ENCODE peak calls at places on chromosomes 5 and 9, in five cellular contexts. One of them, this sample, is unnamed.

GRCh38 chr9:136045595-136046554 is 49.2 kb downstream of the NACC2 start:
- DNase-seq in activated naive CD4-positive, alpha-beta T cell treated with anti-CD3 and anti-CD28 coated beads for 36 hours: no peak
- DNase-seq in epithelial cell of esophagus: no peak
- DNase-seq in GM03348: peak; percentile 18
- DNase-seq in activated T-cell treated with anti-CD3 and anti-CD28 coated beads, Interleukin-2, amount 50 U/mL, for 72 hours: no peak
- DNase-seq in this sample: no peak

GRCh38 chr9:81653240-81653639 is 36.1 kb downstream of the TLE1 start:
- DNase-seq in epithelial cell of esophagus: peak; percentile 51
- DNase-seq in GM03348: no peak
- DNase-seq in activated T-cell treated with anti-CD3 and anti-CD28 coated beads, Interleukin-2, amount 50 U/mL, for 72 hours: no peak
- DNase-seq in activated naive CD4-positive, alpha-beta T cell treated with anti-CD3 and anti-CD28 coated beads for 36 hours: no peak
- DNase-seq in this sample: peak; percentile 39

GRCh38 chr9:36903541-36904435 is 130.3 kb downstream of the PAX5 start:
- DNase-seq in epithelial cell of esophagus: peak; percentile 45
- DNase-seq in activated T-cell treated with anti-CD3 and anti-CD28 coated beads, Interleukin-2, amount 50 U/mL, for 72 hours: peak; percentile 85
- DNase-seq in activated naive CD4-positive, alpha-beta T cell treated with anti-CD3 and anti-CD28 coated beads for 36 hours: peak; percentile 61
- DNase-seq in GM03348: no peak
- DNase-seq in this sample: peak; percentile 70

GRCh38 chr5:43049216-43049615 is 9.1 kb upstream of the ANXA2R start:
- DNase-seq in activated naive CD4-positive, alpha-beta T cell treated with anti-CD3 and anti-CD28 coated beads for 36 hours: no peak
- DNase-seq in activated T-cell treated with anti-CD3 and anti-CD28 coated beads, Interleukin-2, amount 50 U/mL, for 72 hours: no peak
- DNase-seq in epithelial cell of esophagus: no peak
- DNase-seq in GM03348: no peak
- DNase-seq in this sample: no peak

GRCh38 chr5:34790087-34790486 is 48.9 kb upstream of the TTC23L start:
- DNase-seq in epithelial cell of esophagus: peak; percentile 10
- DNase-seq in GM03348: no peak
- DNase-seq in activated T-cell treated with anti-CD3 and anti-CD28 coated beads, Interleukin-2, amount 50 U/mL, for 72 hours: no peak
- DNase-seq in activated naive CD4-positive, alpha-beta T cell treated with anti-CD3 and anti-CD28 coated beads for 36 hours: no peak
- DNase-seq in this sample: no peak

GRCh38 chr5:82156876-82157275 is 121.3 kb downstream of the RPS23 start:
- DNase-seq in activated naive CD4-positive, alpha-beta T cell treated with anti-CD3 and anti-CD28 coated beads for 36 hours: no peak
- DNase-seq in GM03348: no peak
- DNase-seq in epithelial cell of esophagus: no peak
- DNase-seq in activated T-cell treated with anti-CD3 and anti-CD28 coated beads, Interleukin-2, amount 50 U/mL, for 72 hours: no peak
- DNase-seq in this sample: no peak

GRCh38 chr5:128227984-128228383 is 144.4 kb downstream of the SLC12A2 start:
- DNase-seq in epithelial cell of esophagus: peak; percentile 81
- DNase-seq in activated naive CD4-positive, alpha-beta T cell treated with anti-CD3 and anti-CD28 coated beads for 36 hours: no peak
- DNase-seq in activated T-cell treated with anti-CD3 and anti-CD28 coated beads, Interleukin-2, amount 50 U/mL, for 72 hours: peak; percentile 11
- DNase-seq in GM03348: peak; percentile 69
- DNase-seq in this sample: peak; percentile 69

GRCh38 chr9:84697494-84698114 is 28.1 kb downstream of the NTRK2 start:
- DNase-seq in epithelial cell of esophagus: peak; percentile 72
- DNase-seq in activated T-cell treated with anti-CD3 and anti-CD28 coated beads, Interleukin-2, amount 50 U/mL, for 72 hours: peak; percentile 51
- DNase-seq in GM03348: peak; percentile 65
- DNase-seq in activated naive CD4-positive, alpha-beta T cell treated with anti-CD3 and anti-CD28 coated beads for 36 hours: peak; percentile 61
- DNase-seq in this sample: peak; percentile 42

GRCh38 chr5:490116-491094 is 33.8 kb downstream of the SLC9A3 start:
- DNase-seq in GM03348: no peak
- DNase-seq in activated naive CD4-positive, alpha-beta T cell treated with anti-CD3 and anti-CD28 coated beads for 36 hours: no peak
- DNase-seq in epithelial cell of esophagus: no peak
- DNase-seq in activated T-cell treated with anti-CD3 and anti-CD28 coated beads, Interleukin-2, amount 50 U/mL, for 72 hours: no peak
- DNase-seq in this sample: no peak

GRCh38 chr5:36177715-36178556 is 26.0 kb downstream of the SKP2 start:
- DNase-seq in epithelial cell of esophagus: peak; percentile 54
- DNase-seq in activated T-cell treated with anti-CD3 and anti-CD28 coated beads, Interleukin-2, amount 50 U/mL, for 72 hours: no peak
- DNase-seq in activated naive CD4-positive, alpha-beta T cell treated with anti-CD3 and anti-CD28 coated beads for 36 hours: no peak
- DNase-seq in GM03348: peak; percentile 44
- DNase-seq in this sample: peak; percentile 37

GRCh38 chr9:101387871-101388506 is 3.2 kb upstream of the BAAT start:
- DNase-seq in epithelial cell of esophagus: peak; percentile 66
- DNase-seq in activated naive CD4-positive, alpha-beta T cell treated with anti-CD3 and anti-CD28 coated beads for 36 hours: no peak
- DNase-seq in GM03348: peak; percentile 31
- DNase-seq in activated T-cell treated with anti-CD3 and anti-CD28 coated beads, Interleukin-2, amount 50 U/mL, for 72 hours: peak; percentile 5
- DNase-seq in this sample: peak; percentile 41

GRCh38 chr9:127854169-127854833 is at the start of gene ENG:
- DNase-seq in activated T-cell treated with anti-CD3 and anti-CD28 coated beads, Interleukin-2, amount 50 U/mL, for 72 hours: peak; percentile 41
- DNase-seq in activated naive CD4-positive, alpha-beta T cell treated with anti-CD3 and anti-CD28 coated beads for 36 hours: peak; percentile 49
- DNase-seq in GM03348: peak; percentile 87
- DNase-seq in epithelial cell of esophagus: peak; percentile 53
- DNase-seq in this sample: peak; percentile 63

GRCh38 chr9:32899181-32899580 is 102.2 kb downstream of the APTX start:
- DNase-seq in activated T-cell treated with anti-CD3 and anti-CD28 coated beads, Interleukin-2, amount 50 U/mL, for 72 hours: no peak
- DNase-seq in GM03348: no peak
- DNase-seq in activated naive CD4-positive, alpha-beta T cell treated with anti-CD3 and anti-CD28 coated beads for 36 hours: no peak
- DNase-seq in epithelial cell of esophagus: peak; percentile 59
- DNase-seq in this sample: peak; percentile 4

GRCh38 chr9:68844623-68845612 is 139.9 kb downstream of the PIP5K1B start:
- DNase-seq in activated naive CD4-positive, alpha-beta T cell treated with anti-CD3 and anti-CD28 coated beads for 36 hours: peak; percentile 35
- DNase-seq in GM03348: peak; percentile 37
- DNase-seq in activated T-cell treated with anti-CD3 and anti-CD28 coated beads, Interleukin-2, amount 50 U/mL, for 72 hours: peak; percentile 23
- DNase-seq in epithelial cell of esophagus: peak; percentile 10
- DNase-seq in this sample: no peak

GRCh38 chr5:25458628-25459027 is 813.9 kb upstream of the CDH10 start:
- DNase-seq in epithelial cell of esophagus: peak; percentile 8
- DNase-seq in activated T-cell treated with anti-CD3 and anti-CD28 coated beads, Interleukin-2, amount 50 U/mL, for 72 hours: no peak
- DNase-seq in activated naive CD4-positive, alpha-beta T cell treated with anti-CD3 and anti-CD28 coated beads for 36 hours: no peak
- DNase-seq in GM03348: no peak
- DNase-seq in this sample: no peak

GRCh38 chr9:122128432-122129343 is 30.9 kb downstream of the NDUFA8 start:
- DNase-seq in activated T-cell treated with anti-CD3 and anti-CD28 coated beads, Interleukin-2, amount 50 U/mL, for 72 hours: no peak
- DNase-seq in GM03348: no peak
- DNase-seq in epithelial cell of esophagus: no peak
- DNase-seq in activated naive CD4-positive, alpha-beta T cell treated with anti-CD3 and anti-CD28 coated beads for 36 hours: no peak
- DNase-seq in this sample: no peak

GRCh38 chr5:17895296-17896058 is 261.2 kb downstream of the TAF11L14 start:
- DNase-seq in activated naive CD4-positive, alpha-beta T cell treated with anti-CD3 and anti-CD28 coated beads for 36 hours: no peak
- DNase-seq in GM03348: no peak
- DNase-seq in activated T-cell treated with anti-CD3 and anti-CD28 coated beads, Interleukin-2, amount 50 U/mL, for 72 hours: no peak
- DNase-seq in epithelial cell of esophagus: peak; percentile 87
- DNase-seq in this sample: no peak

GRCh38 chr9:135032041-135032835 is 55.2 kb upstream of the OLFM1 start:
- DNase-seq in epithelial cell of esophagus: no peak
- DNase-seq in GM03348: no peak
- DNase-seq in activated naive CD4-positive, alpha-beta T cell treated with anti-CD3 and anti-CD28 coated beads for 36 hours: no peak
- DNase-seq in activated T-cell treated with anti-CD3 and anti-CD28 coated beads, Interleukin-2, amount 50 U/mL, for 72 hours: no peak
- DNase-seq in this sample: no peak

GRCh38 chr5:146528232-146528631 is 12.2 kb upstream of the GPR151 start:
- DNase-seq in activated T-cell treated with anti-CD3 and anti-CD28 coated beads, Interleukin-2, amount 50 U/mL, for 72 hours: no peak
- DNase-seq in activated naive CD4-positive, alpha-beta T cell treated with anti-CD3 and anti-CD28 coated beads for 36 hours: peak; percentile 8
- DNase-seq in GM03348: no peak
- DNase-seq in epithelial cell of esophagus: no peak
- DNase-seq in this sample: no peak

GRCh38 chr9:98317134-98317857 is 61.8 kb upstream of the TBC1D2 start:
- DNase-seq in epithelial cell of esophagus: peak; percentile 56
- DNase-seq in GM03348: peak; percentile 53
- DNase-seq in activated T-cell treated with anti-CD3 and anti-CD28 coated beads, Interleukin-2, amount 50 U/mL, for 72 hours: no peak
- DNase-seq in activated naive CD4-positive, alpha-beta T cell treated with anti-CD3 and anti-CD28 coated beads for 36 hours: no peak
- DNase-seq in this sample: peak; percentile 89

GRCh38 chr9:113996531-113997001 is 81.5 kb downstream of the AMBP start:
- DNase-seq in activated T-cell treated with anti-CD3 and anti-CD28 coated beads, Interleukin-2, amount 50 U/mL, for 72 hours: no peak
- DNase-seq in activated naive CD4-positive, alpha-beta T cell treated with anti-CD3 and anti-CD28 coated beads for 36 hours: no peak
- DNase-seq in epithelial cell of esophagus: no peak
- DNase-seq in GM03348: no peak
- DNase-seq in this sample: no peak

GRCh38 chr5:59231221-59231931 is 648.5 kb downstream of the RAB3C start:
- DNase-seq in epithelial cell of esophagus: no peak
- DNase-seq in GM03348: no peak
- DNase-seq in activated naive CD4-positive, alpha-beta T cell treated with anti-CD3 and anti-CD28 coated beads for 36 hours: no peak
- DNase-seq in activated T-cell treated with anti-CD3 and anti-CD28 coated beads, Interleukin-2, amount 50 U/mL, for 72 hours: no peak
- DNase-seq in this sample: no peak

GRCh38 chr9:131812116-131812790 is 72.4 kb upstream of the RAPGEF1 start:
- DNase-seq in activated naive CD4-positive, alpha-beta T cell treated with anti-CD3 and anti-CD28 coated beads for 36 hours: no peak
- DNase-seq in activated T-cell treated with anti-CD3 and anti-CD28 coated beads, Interleukin-2, amount 50 U/mL, for 72 hours: no peak
- DNase-seq in GM03348: no peak
- DNase-seq in epithelial cell of esophagus: no peak
- DNase-seq in this sample: no peak

GRCh38 chr5:149817539-149817938 is 87.4 kb downstream of the PPARGC1B start:
- DNase-seq in GM03348: no peak
- DNase-seq in epithelial cell of esophagus: no peak
- DNase-seq in activated naive CD4-positive, alpha-beta T cell treated with anti-CD3 and anti-CD28 coated beads for 36 hours: no peak
- DNase-seq in activated T-cell treated with anti-CD3 and anti-CD28 coated beads, Interleukin-2, amount 50 U/mL, for 72 hours: no peak
- DNase-seq in this sample: no peak

GRCh38 chr5:1477341-1477740 is 32.1 kb upstream of the SLC6A3 start:
- DNase-seq in GM03348: no peak
- DNase-seq in epithelial cell of esophagus: no peak
- DNase-seq in activated naive CD4-positive, alpha-beta T cell treated with anti-CD3 and anti-CD28 coated beads for 36 hours: no peak
- DNase-seq in activated T-cell treated with anti-CD3 and anti-CD28 coated beads, Interleukin-2, amount 50 U/mL, for 72 hours: no peak
- DNase-seq in this sample: no peak